ENCODE peak calls at places on chromosome 21, in five cellular contexts. A is heart left ventricle, I is lower lobe of right lung, W is breast epithelium, X is cardiac fibroblast. E is an unnamed sample.

GRCh38 chr21:35059742-35060141 is 10.6 kb upstream of the RUNX1 start:
- DNase-seq in I (no peak), W (no peak), X (no peak), A (no peak), E (peak; percentile 33)

GRCh38 chr21:26842300-26842699 is 2.9 kb downstream of the ADAMTS1 start:
- DNase-seq in X (peak; percentile 62), I (no peak), W (no peak), A (no peak), E (peak; percentile 67)

GRCh38 chr21:33893917-33894316 is 21.7 kb downstream of the ATP5PO start:
- DNase-seq in A (no peak), X (no peak), I (no peak), W (no peak), E (no peak)

GRCh38 chr21:20875741-20876140 is 122.5 kb upstream of the NCAM2 start:
- DNase-seq in X (no peak), I (no peak), W (no peak), A (no peak), E (no peak)

GRCh38 chr21:33975548-33976081 is 60.0 kb upstream of the ATP5PO start:
- DNase-seq in X (no peak), W (no peak), A (no peak), I (no peak), E (no peak)

GRCh38 chr21:38831526-38832467 is 26.1 kb downstream of the ETS2 start:
- DNase-seq in A (peak; percentile 70), X (peak; percentile 99), W (no peak), I (peak; percentile 66), E (peak; percentile 98)

GRCh38 chr21:38984982-38985422 is 179.3 kb downstream of the ETS2 start:
- DNase-seq in A (no peak), W (no peak), I (no peak), X (peak; percentile 94), E (peak; percentile 84)

GRCh38 chr21:33712022-33712803 is 69.9 kb downstream of the ITSN1 start:
- DNase-seq in I (no peak), W (no peak), X (no peak), A (no peak), E (no peak)

GRCh38 chr21:35319684-35320083 is 270.6 kb upstream of the RUNX1 start:
- DNase-seq in W (no peak), A (no peak), X (no peak), I (no peak), E (no peak)

GRCh38 chr21:32578107-32578691 is 7.1 kb downstream of the TCP10L start:
- DNase-seq in X (peak; percentile 17), I (no peak), W (no peak), A (no peak), E (no peak)

GRCh38 chr21:27649323-27649722 is 682.4 kb upstream of the ADAMTS5 start:
- DNase-seq in A (no peak), I (no peak), X (peak; percentile 81), W (no peak), E (peak; percentile 90)

GRCh38 chr21:23162213-23162946 is 2164.2 kb downstream of the NCAM2 start:
- DNase-seq in I (no peak), W (no peak), A (no peak), X (no peak), E (no peak)

GRCh38 chr21:33855190-33855589 is 60.4 kb downstream of the ATP5PO start:
- DNase-seq in W (no peak), I (no peak), X (no peak), A (no peak), E (no peak)

GRCh38 chr21:35113064-35113463 is 64.0 kb upstream of the RUNX1 start:
- DNase-seq in I (no peak), X (no peak), W (no peak), A (no peak), E (peak; percentile 53)

GRCh38 chr21:38228115-38228514 is 28.7 kb upstream of the KCNJ15 start:
- DNase-seq in W (no peak), A (no peak), X (no peak), I (no peak), E (no peak)

GRCh38 chr21:15841856-15842564 is 112.2 kb downstream of the USP25 start:
- DNase-seq in A (no peak), W (no peak), X (peak; percentile 79), I (no peak), E (peak; percentile 34)

GRCh38 chr21:40139636-40140035 is 272.4 kb downstream of the PCP4 start:
- DNase-seq in W (no peak), X (no peak), A (no peak), I (no peak), E (no peak)

GRCh38 chr21:42009018-42009830 is 936 bp downstream of the ZBTB21 start:
- DNase-seq in W (no peak), X (peak; percentile 40), I (peak; percentile 71), A (peak; percentile 56), E (no peak)

GRCh38 chr21:42012344-42012743 is 2.2 kb upstream of the ZBTB21 start:
- DNase-seq in A (no peak), W (no peak), X (no peak), I (no peak), E (no peak)

GRCh38 chr21:42012763-42013329 is 2.7 kb upstream of the ZBTB21 start:
- DNase-seq in X (no peak), I (no peak), W (no peak), A (no peak), E (no peak)

GRCh38 chr21:42009831-42010506 is at the start of gene ZBTB21:
- DNase-seq in X (peak; percentile 98), W (peak; percentile 98), I (peak; percentile 98), A (peak; percentile 99), E (peak; percentile 96)

GRCh38 chr21:42010507-42011493 is 640 bp upstream of the ZBTB21 start:
- DNase-seq in W (no peak), I (peak; percentile 77), A (no peak), X (peak; percentile 13), E (no peak)
- TF ChIP-seq CTCF in W (no peak), I (peak; percentile 13), A (no peak), X (no peak), E (no peak)

DNA sequence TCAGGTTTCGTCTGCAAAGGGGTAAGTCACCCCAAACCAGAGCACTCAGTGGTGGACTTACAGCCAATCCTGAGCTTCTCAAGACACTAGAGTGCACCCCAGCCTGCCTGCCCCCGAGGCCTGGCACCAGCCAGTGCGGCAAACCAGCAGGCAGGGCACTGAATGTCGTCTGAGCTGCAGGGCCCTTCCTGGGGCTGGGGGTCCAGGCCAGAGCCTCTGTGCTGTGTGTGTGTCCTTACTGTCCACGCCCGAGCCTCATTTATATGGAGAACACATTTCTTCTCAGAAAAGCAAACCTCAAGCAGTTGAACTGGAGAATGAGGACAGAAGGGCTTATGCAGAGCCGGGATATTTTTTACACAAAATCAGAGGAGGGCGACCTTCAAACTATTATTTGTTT is 52.8 kb downstream of the POFUT2 start:
- DNase-seq in X (no peak), A (no peak), I (no peak), W (no peak), E (no peak)
- H3K4me3 ChIP-seq in X (no peak overlapping the region), A (no peak overlapping the region), I (no peak overlapping the region), W (no peak overlapping the region), E (no peak overlapping the region)

GRCh38 chr21:29194342-29194741 is 63.9 kb downstream of the MAP3K7CL start:
- DNase-seq in W (no peak), X (no peak), I (no peak), A (no peak), E (no peak)

GRCh38 chr21:29193907-29194306 is 63.5 kb downstream of the MAP3K7CL start:
- DNase-seq in A (no peak), X (no peak), W (no peak), I (no peak), E (no peak)

GRCh38 chr21:29194847-29195246 is 64.4 kb downstream of the MAP3K7CL start:
- DNase-seq in X (peak; percentile 27), A (no peak), I (no peak), W (no peak), E (no peak)

GRCh38 chr21:29196664-29197052 is 66.2 kb downstream of the MAP3K7CL start:
- DNase-seq in A (no peak), I (no peak), W (no peak), X (no peak), E (no peak)

DNA sequence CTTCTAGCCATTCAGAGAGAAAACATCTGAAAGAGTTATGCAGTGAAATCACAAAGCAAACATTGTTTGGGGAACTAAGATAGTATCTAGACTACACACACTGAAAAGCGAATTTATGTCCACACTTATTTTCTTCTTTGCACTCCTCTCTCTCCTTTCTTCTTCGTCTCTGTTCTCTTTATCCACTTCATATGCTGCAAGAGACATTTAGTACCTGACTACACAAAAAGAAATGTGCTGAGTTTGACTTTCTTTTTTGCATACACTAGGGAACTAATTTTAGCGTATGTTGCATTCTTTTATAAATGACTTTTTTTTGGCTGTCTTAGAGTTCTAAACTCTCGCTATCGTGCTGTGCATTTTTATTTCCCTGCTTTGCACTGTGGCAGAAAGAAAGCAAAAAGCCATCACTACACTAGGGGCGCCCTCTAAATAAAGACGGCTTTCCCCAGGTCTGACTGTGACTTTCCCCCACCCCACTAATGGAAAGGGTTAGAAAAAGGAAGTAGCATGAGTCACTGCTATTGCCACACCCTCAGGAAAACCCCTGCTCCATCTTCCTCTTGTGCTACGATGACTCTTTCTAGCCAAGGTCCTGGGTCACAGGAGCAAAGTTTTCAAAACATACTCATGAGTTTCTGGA is 65.7 kb downstream of the MAP3K7CL start:
- DNase-seq in W (no peak), X (peak; percentile 93), I (peak; percentile 49), A (peak; percentile 57), E (peak; percentile 94)
- TF ChIP-seq CTCF in W (no peak), X (peak; percentile 59), I (peak; percentile 26), A (peak; percentile 18), E (peak; percentile 33)

DNA sequence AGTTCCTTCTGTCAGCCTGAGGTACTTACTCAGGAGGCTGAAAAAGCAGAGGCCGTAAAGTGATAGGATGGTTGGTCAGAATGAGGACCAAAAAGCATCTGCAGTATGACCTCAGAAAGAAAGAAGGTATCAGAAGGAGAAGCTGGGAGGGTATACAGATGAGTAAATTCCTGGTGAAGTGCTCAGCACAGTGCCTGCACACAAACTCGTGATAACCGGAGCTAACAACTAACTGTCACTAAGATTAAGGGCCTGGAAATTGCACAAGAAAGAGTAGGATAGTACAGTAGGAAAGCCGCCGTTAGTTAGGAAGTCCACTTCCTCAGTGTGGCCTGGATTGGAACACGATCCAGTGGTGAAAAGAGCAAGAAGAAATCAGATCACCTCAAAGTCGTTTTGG is 62.6 kb downstream of the VPS26C start:
- DNase-seq in I (no peak), W (no peak), A (no peak), X (no peak), E (peak; percentile 17)
- H3K4me3 ChIP-seq in I (no peak overlapping the region), W (no peak overlapping the region), A (no peak overlapping the region), X (no peak overlapping the region), E (no peak overlapping the region)

E was measured in foreskin fibroblast.